ENCODE peak calls at places on chromosomes 5 and 9, in six cellular contexts. F is uterus, T is heart left ventricle, X is ovary, Z is Peyer's patch, W is esophagus squamous epithelium. L is an unnamed sample.

GRCh38 chr5:35741126-35741711 is 115.5 kb upstream of the IL7R start:
- DNase-seq in F (no peak), T (no peak), X (no peak), Z (no peak), W (no peak), L (no peak)

GRCh38 chr9:4559238-4560182 is 69.2 kb downstream of the SLC1A1 start:
- DNase-seq in F (no peak), T (no peak), X (no peak), Z (no peak), W (no peak), L (no peak)

GRCh38 chr5:92554447-92555085 is 1026.5 kb downstream of the NR2F1-AS1 start:
- DNase-seq in F (no peak), T (no peak), X (no peak), Z (no peak), W (no peak), L (no peak)

GRCh38 chr5:17839848-17840247 is 205.6 kb downstream of the TAF11L14 start:
- DNase-seq in F (no peak), T (no peak), X (no peak), Z (no peak), W (no peak), L (no peak)

GRCh38 chr5:9924614-9925013 is 294.5 kb upstream of the TAS2R1 start:
- DNase-seq in F (no peak), T (no peak), X (no peak), Z (no peak), W (no peak), L (no peak)

GRCh38 chr5:179166886-179167841 is 107.0 kb downstream of the ZNF354C start:
- DNase-seq in F (peak; percentile 68), T (peak; percentile 52), X (peak; percentile 74), Z (peak; percentile 59), W (no peak), L (peak; percentile 12)

GRCh38 chr5:141960449-141961323 is 2.7 kb upstream of the PCDH12 start:
- DNase-seq in F (peak; percentile 86), T (peak; percentile 93), X (peak; percentile 83), Z (peak; percentile 96), W (peak; percentile 58), L (peak; percentile 79)

GRCh38 chr5:64811050-64811640 is 42.4 kb downstream of the CWC27 start:
- DNase-seq in F (no peak), T (no peak), X (no peak), Z (no peak), W (no peak), L (no peak)

GRCh38 chr5:16805478-16805877 is 130.6 kb downstream of the MYO10 start:
- DNase-seq in F (no peak), T (no peak), X (no peak), Z (no peak), W (no peak), L (no peak)

GRCh38 chr5:123636006-123636405 is 124.0 kb downstream of the CSNK1G3 start:
- DNase-seq in F (no peak), T (no peak), X (no peak), Z (no peak), W (no peak), L (no peak)

GRCh38 chr9:130640681-130641080 is 23.7 kb upstream of the PRDM12 start:
- DNase-seq in F (no peak), T (no peak), X (no peak), Z (no peak), W (no peak), L (no peak)

GRCh38 chr5:112757468-112758208 is 20.0 kb downstream of the APC start:
- DNase-seq in F (no peak), T (no peak), X (no peak), Z (no peak), W (no peak), L (no peak)

GRCh38 chr5:170313344-170313743 is 15.8 kb upstream of the LCP2 start:
- DNase-seq in F (no peak), T (no peak), X (no peak), Z (no peak), W (no peak), L (no peak)

GRCh38 chr5:1551913-1552312 is 28.2 kb upstream of the LPCAT1 start:
- DNase-seq in F (no peak), T (no peak), X (no peak), Z (peak; percentile 26), W (no peak), L (no peak)

GRCh38 chr5:174690256-174690655 is 34.1 kb upstream of the MSX2 start:
- DNase-seq in F (no peak), T (no peak), X (peak; percentile 16), Z (no peak), W (no peak), L (no peak)

GRCh38 chr5:157471709-157472108 is 11.7 kb downstream of the NIPAL4 start:
- DNase-seq in F (no peak), T (no peak), X (no peak), Z (no peak), W (no peak), L (no peak)

GRCh38 chr5:136062563-136063274 is 33.9 kb downstream of the TGFBI start:
- DNase-seq in F (no peak), T (no peak), X (no peak), Z (no peak), W (no peak), L (no peak)

GRCh38 chr5:108521841-108522506 is 140.1 kb upstream of the FBXL17 start:
- DNase-seq in F (no peak), T (no peak), X (no peak), Z (no peak), W (no peak), L (no peak)

GRCh38 chr5:10352404-10353240 is 873 bp upstream of the MARCHF6 start:
- DNase-seq in F (no peak), T (no peak), X (no peak), Z (no peak), W (no peak), L (peak; percentile 31)

GRCh38 chr5:159732220-159732619 is 184.1 kb upstream of the ADRA1B start:
- DNase-seq in F (no peak), T (no peak), X (no peak), Z (no peak), W (no peak), L (no peak)

GRCh38 chr5:39211773-39212172 is 7.6 kb downstream of the FYB1 start:
- DNase-seq in F (no peak), T (no peak), X (no peak), Z (no peak), W (no peak), L (no peak)

DNA sequence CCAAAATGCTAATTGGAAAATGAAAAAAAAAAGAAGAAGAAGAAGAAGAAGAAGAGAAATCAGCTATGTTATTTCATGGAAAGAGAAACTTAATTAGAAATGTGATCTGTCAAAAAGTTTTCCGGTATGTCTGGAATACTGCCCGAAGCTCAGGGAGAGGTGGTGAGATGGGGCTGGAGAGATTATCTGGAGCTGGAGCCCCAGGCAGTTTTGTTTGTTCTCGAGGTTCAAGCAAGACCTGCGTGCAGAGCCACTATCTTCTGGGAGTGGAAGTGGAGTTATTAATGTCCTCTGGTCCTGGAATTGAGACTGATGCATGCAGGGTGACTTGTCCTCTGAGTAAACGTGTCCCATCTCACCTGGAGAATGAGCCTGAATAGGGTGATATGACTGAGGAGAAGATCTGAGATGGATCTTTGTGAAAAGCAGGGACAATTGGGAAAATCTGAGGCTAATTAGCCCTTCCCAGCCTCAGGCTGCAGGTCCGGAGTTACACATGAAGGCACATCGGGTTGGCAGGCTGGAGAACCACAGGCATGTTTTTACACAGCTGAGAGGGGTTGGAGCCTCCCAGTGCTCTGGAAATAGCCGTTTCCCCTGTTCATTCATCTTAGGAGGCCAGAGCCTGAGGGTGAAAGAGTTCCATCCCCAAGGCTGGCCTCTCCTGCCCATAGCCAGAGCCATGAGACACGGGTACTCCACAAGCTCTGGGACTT is 70.5 kb downstream of the OLFM1 start:
- DNase-seq in F (no peak), T (no peak), X (no peak), Z (no peak), W (no peak), L (no peak)
- TF ChIP-seq POLR2A in F (no peak), T (no peak), X (no peak), Z (no peak), W (no peak), L (no peak)

GRCh38 chr5:138659561-138659960 is 84.4 kb upstream of the HSPA9 start:
- DNase-seq in F (no peak), T (no peak), X (no peak), Z (peak; percentile 23), W (no peak), L (no peak)
- TF ChIP-seq POLR2A in F (no peak), T (no peak), X (no peak), Z (no peak), W (no peak), L (no peak)

DNA sequence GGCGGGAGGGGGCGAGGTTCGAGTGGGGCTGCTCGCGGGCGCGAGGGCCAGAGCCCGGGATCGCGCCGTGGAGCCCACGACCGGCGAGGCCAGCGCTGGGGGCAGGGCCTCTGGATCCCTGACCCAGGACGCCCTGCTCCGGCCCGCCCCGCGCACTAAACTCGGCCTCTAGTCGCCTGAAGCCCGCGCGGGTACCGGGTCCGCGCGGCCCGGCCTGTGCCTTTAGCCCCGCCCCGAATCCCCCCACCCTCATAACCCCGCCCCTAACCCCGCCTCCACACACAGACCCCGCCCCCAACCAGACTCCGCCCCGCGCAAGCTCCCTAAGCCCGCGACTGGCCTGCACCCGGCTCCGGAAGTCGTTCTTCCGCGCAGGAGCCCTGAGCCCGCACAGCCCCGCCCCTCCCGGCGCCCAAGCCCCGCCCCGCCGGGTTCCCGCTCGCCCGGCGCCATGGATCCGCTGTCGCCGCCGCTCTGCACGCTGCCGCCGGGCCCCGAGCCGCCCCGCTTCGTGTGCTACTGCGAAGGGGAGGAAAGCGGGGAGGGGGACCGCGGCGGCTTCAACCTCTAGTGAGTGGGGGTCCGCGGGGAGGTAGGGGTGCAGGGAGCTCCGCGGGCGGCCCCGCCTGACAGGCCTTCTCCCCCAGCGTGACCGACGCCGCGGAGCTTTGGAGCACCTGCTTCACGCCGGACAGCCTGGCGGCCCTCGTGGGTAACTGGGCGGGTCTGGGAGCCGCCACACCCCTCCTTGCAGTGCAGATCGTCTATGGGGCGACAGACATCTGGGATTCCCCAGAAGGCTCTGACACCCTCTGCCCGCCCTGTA is at the start of gene PAXX:
- DNase-seq in F (peak; percentile 89), T (peak; percentile 95), X (peak; percentile 91), Z (peak; percentile 97), W (peak; percentile 60), L (peak; percentile 85)
- TF ChIP-seq POLR2A in F (no peak), T (peak; percentile 47), X (peak; percentile 24), Z (peak; percentile 13), W (no peak), L (no peak)

GRCh38 chr9:126804696-126805545 is at the start of gene ZBTB43:
- DNase-seq in F (peak; percentile 96), T (peak; percentile 99), X (peak; percentile 95), Z (peak; percentile 99), W (peak; percentile 80), L (peak; percentile 96)
- TF ChIP-seq POLR2A in F (peak; percentile 35), T (peak; percentile 86), X (peak; percentile 67), Z (peak; percentile 90), W (peak; percentile 79), L (peak; percentile 98)

DNA sequence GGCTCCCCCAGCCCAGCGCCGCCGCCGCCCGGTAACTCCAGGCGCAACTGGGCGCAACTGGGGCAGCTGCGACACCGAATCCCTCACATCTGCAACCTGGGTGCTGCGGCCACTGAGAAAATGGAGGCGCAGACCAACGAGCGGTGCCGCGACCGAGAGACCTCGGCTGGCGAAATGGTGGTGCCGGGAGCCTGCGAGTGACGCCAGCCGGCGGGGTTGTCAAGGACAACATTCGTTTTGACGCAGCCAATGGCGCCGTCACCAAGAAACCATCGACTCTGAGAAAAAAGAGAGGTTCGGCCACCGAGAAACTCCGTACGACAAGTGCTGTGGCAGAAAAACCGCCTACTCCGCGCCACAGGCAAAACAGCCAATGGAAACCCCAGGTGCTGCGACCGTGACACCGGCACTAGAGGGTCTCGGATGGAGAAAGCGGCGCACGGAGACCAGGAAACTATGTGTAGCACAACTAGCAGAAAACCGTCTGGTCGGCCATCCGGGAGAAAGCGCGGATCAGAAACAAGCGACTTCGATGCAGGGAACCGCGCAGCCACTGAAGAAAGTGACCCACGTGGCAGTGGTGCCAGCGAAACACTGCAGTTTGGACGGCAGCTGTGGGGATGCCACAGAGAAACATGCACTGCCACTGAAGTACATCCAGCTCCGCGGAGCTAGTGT is 88.8 kb downstream of the ANXA2R start:
- DNase-seq in F (no peak), T (peak; percentile 58), X (no peak), Z (peak; percentile 82), W (no peak), L (peak; percentile 17)
- TF ChIP-seq POLR2A in F (no peak), T (no peak), X (no peak), Z (no peak), W (no peak), L (no peak)

L was measured in gastrocnemius medialis.